ENCODE peak calls at places on chromosomes 16 and 17, in five cellular contexts. One of them, this sample, is unnamed.

GRCh38 chr17:41785091-41785875 is 1.2 kb downstream of the JUP start:
- DNase-seq in CD4-positive, alpha-beta T cell: no peak
- DNase-seq in CD8-positive, alpha-beta T cell: no peak
- DNase-seq in AG09319: no peak
- DNase-seq in uterus: no peak
- DNase-seq in this sample: no peak

GRCh38 chr17:71361691-71362450 is 758.9 kb upstream of the SOX9 start:
- DNase-seq in CD4-positive, alpha-beta T cell: no peak
- DNase-seq in CD8-positive, alpha-beta T cell: no peak
- DNase-seq in AG09319: no peak
- DNase-seq in uterus: no peak
- DNase-seq in this sample: no peak

GRCh38 chr16:19166500-19166899 is 1.5 kb upstream of the SYT17 start:
- DNase-seq in CD4-positive, alpha-beta T cell: no peak
- DNase-seq in CD8-positive, alpha-beta T cell: no peak
- DNase-seq in AG09319: no peak
- DNase-seq in uterus: no peak
- DNase-seq in this sample: no peak

GRCh38 chr16:27505297-27506236 is 44.1 kb downstream of the GTF3C1 start:
- DNase-seq in CD4-positive, alpha-beta T cell: no peak
- DNase-seq in CD8-positive, alpha-beta T cell: no peak
- DNase-seq in AG09319: no peak
- DNase-seq in uterus: no peak
- DNase-seq in this sample: no peak

GRCh38 chr17:51045616-51046526 is 74.8 kb downstream of the SPAG9 start:
- DNase-seq in CD4-positive, alpha-beta T cell: no peak
- DNase-seq in CD8-positive, alpha-beta T cell: no peak
- DNase-seq in AG09319: no peak
- DNase-seq in uterus: no peak
- DNase-seq in this sample: no peak

GRCh38 chr16:78770353-78771091 is 671.1 kb downstream of the WWOX start:
- DNase-seq in CD4-positive, alpha-beta T cell: peak
- DNase-seq in CD8-positive, alpha-beta T cell: peak
- DNase-seq in AG09319: no peak
- DNase-seq in uterus: peak
- DNase-seq in this sample: peak

GRCh38 chr16:86029131-86029741 is 130.3 kb downstream of the IRF8 start:
- DNase-seq in CD4-positive, alpha-beta T cell: no peak
- DNase-seq in CD8-positive, alpha-beta T cell: no peak
- DNase-seq in AG09319: peak
- DNase-seq in uterus: no peak
- DNase-seq in this sample: no peak

GRCh38 chr16:87145181-87146176 is 171.7 kb downstream of the C16orf95 start:
- DNase-seq in CD4-positive, alpha-beta T cell: no peak
- DNase-seq in CD8-positive, alpha-beta T cell: no peak
- DNase-seq in AG09319: no peak
- DNase-seq in uterus: no peak
- DNase-seq in this sample: no peak

GRCh38 chr17:50893183-50893993 is 27.2 kb upstream of the TOB1 start:
- DNase-seq in CD4-positive, alpha-beta T cell: peak
- DNase-seq in CD8-positive, alpha-beta T cell: no peak
- DNase-seq in AG09319: no peak
- DNase-seq in uterus: peak
- DNase-seq in this sample: no peak

GRCh38 chr17:79563237-79564013 is 47.4 kb downstream of the RBFOX3 start:
- DNase-seq in CD4-positive, alpha-beta T cell: no peak
- DNase-seq in CD8-positive, alpha-beta T cell: no peak
- DNase-seq in AG09319: no peak
- DNase-seq in uterus: no peak
- DNase-seq in this sample: no peak

GRCh38 chr17:57440522-57441269 is 184.4 kb downstream of the MSI2 start:
- DNase-seq in CD4-positive, alpha-beta T cell: peak
- DNase-seq in CD8-positive, alpha-beta T cell: peak
- DNase-seq in AG09319: no peak
- DNase-seq in uterus: peak
- DNase-seq in this sample: no peak

GRCh38 chr16:11004957-11005610 is 60.7 kb downstream of the CLEC16A start:
- DNase-seq in CD4-positive, alpha-beta T cell: no peak
- DNase-seq in CD8-positive, alpha-beta T cell: no peak
- DNase-seq in AG09319: no peak
- DNase-seq in uterus: no peak
- DNase-seq in this sample: no peak

GRCh38 chr17:65985571-65985970 is 206.4 kb downstream of the CEP112 start:
- DNase-seq in CD4-positive, alpha-beta T cell: no peak
- DNase-seq in CD8-positive, alpha-beta T cell: no peak
- DNase-seq in AG09319: no peak
- DNase-seq in uterus: no peak
- DNase-seq in this sample: no peak

GRCh38 chr16:23500212-23500865 is 10.0 kb downstream of the GGA2 start:
- DNase-seq in CD4-positive, alpha-beta T cell: no peak
- DNase-seq in CD8-positive, alpha-beta T cell: no peak
- DNase-seq in AG09319: no peak
- DNase-seq in uterus: no peak
- DNase-seq in this sample: no peak

GRCh38 chr16:4733747-4734062 is 366 bp downstream of the ANKS3 start:
- DNase-seq in CD4-positive, alpha-beta T cell: no peak
- DNase-seq in CD8-positive, alpha-beta T cell: peak
- DNase-seq in AG09319: no peak
- DNase-seq in uterus: no peak
- DNase-seq in this sample: no peak

GRCh38 chr16:12255919-12256665 is 279.6 kb downstream of the SNX29 start:
- DNase-seq in CD4-positive, alpha-beta T cell: no peak
- DNase-seq in CD8-positive, alpha-beta T cell: no peak
- DNase-seq in AG09319: no peak
- DNase-seq in uterus: no peak
- DNase-seq in this sample: no peak

DNA sequence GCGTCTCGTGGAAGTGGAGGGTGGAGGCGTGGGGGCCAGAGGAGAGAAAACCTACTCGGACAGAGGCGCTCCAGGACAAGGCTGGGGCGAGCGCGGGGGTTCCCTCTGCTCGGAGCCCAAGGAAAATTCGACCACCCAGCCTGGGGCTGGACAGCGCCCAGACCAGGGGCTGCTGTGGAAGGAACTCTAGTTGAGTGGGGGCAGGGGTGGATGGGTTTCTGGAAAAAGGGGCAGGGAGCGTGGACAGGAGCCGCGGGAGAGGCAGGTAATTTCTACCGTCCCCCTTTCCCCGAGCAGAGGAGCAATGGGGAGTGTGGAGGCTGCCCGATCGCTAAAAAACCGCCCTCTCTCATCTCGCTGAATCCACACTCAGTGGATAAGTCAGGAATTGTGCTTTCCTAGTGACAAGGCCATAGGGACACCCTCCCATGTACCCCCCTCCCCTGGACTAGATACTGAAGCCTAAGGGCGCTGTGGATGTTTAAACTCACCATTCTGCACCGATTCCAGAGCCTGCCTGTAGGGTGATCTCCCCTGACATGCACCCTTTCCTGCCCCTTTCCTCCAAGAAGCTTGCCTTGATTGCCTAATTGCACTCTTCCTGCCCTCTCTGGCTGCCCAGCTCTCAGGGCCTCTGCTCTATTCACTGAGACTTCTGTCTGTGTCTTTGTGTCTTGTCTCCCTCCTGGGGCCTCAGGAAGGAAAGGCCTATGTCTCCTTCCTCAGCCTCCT is 90.7 kb upstream of the TMEM97 start:
- DNase-seq in CD4-positive, alpha-beta T cell: no peak
- DNase-seq in CD8-positive, alpha-beta T cell: no peak
- DNase-seq in AG09319: no peak
- DNase-seq in uterus: no peak
- DNase-seq in this sample: no peak
- TF ChIP-seq CTCF in CD4-positive, alpha-beta T cell: no peak
- TF ChIP-seq CTCF in CD8-positive, alpha-beta T cell: no peak
- TF ChIP-seq CTCF in AG09319: no peak
- TF ChIP-seq CTCF in uterus: no peak
- TF ChIP-seq CTCF in this sample: no peak

GRCh38 chr17:69486779-69487637 is 72.5 kb downstream of the MAP2K6 start:
- DNase-seq in CD4-positive, alpha-beta T cell: no peak
- DNase-seq in CD8-positive, alpha-beta T cell: no peak
- DNase-seq in AG09319: no peak
- DNase-seq in uterus: no peak
- DNase-seq in this sample: no peak

GRCh38 chr17:69489303-69489702 is 74.8 kb downstream of the MAP2K6 start:
- DNase-seq in CD4-positive, alpha-beta T cell: no peak
- DNase-seq in CD8-positive, alpha-beta T cell: no peak
- DNase-seq in AG09319: no peak
- DNase-seq in uterus: no peak
- DNase-seq in this sample: no peak

DNA sequence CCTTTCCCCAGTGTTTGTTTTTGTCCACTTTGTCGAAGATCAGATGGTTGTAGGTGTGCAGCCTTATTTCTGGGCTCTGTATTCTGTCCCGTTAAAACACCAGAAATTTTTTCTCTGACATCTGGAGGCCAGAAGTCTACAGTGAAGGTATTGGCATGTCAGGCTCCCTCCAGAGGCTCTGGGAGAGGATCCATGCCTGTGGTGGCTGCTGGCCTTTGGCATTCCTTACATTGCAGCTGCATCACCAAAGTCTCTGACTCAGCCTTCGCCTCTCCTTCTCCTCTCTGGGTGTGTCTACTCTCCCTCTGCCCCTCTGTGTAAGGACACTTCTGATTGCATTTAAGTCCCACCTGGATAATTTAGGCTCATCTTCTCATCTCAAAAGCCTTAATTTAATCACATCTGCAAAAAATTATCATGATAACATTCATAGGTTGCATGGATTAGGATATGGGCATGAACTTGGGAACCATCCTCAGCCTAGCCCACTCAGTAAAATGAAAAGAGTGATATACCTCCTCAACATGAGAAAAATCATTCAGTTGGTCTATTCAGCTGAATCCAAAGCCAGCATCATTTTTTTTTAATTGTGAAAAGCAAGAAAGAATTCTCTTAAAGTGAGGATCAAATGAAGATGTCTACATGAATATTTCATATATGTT is 78.0 kb downstream of the MAP2K6 start:
- DNase-seq in CD4-positive, alpha-beta T cell: no peak
- DNase-seq in CD8-positive, alpha-beta T cell: no peak
- DNase-seq in AG09319: peak
- DNase-seq in uterus: no peak
- DNase-seq in this sample: no peak
- TF ChIP-seq CTCF in CD4-positive, alpha-beta T cell: no peak
- TF ChIP-seq CTCF in CD8-positive, alpha-beta T cell: no peak
- TF ChIP-seq CTCF in AG09319: no peak
- TF ChIP-seq CTCF in uterus: no peak
- TF ChIP-seq CTCF in this sample: no peak

DNA sequence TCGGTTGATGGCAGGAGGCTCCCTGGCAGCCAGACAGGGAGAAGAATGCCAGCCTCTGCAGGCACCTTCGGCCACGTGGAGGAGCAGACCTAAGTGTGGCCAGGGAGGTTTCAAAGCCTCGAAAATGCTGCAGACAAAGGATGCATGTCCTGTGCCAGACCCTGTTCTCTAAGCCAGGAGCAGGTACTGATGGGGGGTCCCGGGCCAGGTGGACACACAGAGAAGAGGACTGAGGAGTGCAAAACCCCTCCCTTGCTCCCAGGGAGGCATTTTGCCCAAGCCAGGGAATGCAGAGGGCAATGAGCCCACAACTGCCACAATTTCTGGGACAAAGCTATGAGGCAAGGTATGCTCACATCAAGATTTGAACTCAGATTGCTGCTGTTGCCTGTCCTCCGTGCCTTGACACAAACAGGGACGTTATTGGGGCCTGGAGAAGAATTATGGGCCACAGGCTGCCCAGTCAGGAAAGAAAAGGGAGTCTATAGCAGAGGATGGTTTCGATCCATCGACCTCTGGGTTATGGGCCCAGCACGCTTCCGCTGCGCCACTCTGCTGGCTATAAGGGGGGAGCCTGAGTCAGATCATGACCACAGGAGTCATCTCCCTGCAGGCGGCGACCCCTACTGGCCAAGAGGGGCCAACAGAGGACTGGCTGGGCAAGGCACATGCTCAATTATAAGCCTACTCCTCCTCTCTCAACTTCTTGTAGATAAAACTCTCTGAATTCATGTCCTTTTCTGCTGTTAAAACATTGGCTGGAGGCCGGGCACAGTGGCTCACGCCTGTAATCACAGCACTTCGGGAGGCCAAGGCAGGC is 25.1 kb upstream of the FOXK2 start:
- DNase-seq in CD4-positive, alpha-beta T cell: peak
- DNase-seq in CD8-positive, alpha-beta T cell: peak
- DNase-seq in AG09319: peak
- DNase-seq in uterus: peak
- DNase-seq in this sample: peak
- TF ChIP-seq CTCF in CD4-positive, alpha-beta T cell: peak
- TF ChIP-seq CTCF in CD8-positive, alpha-beta T cell: peak
- TF ChIP-seq CTCF in AG09319: peak
- TF ChIP-seq CTCF in uterus: peak
- TF ChIP-seq CTCF in this sample: no peak

GRCh38 chr17:67238976-67239375 is 6.0 kb downstream of the HELZ start:
- DNase-seq in CD4-positive, alpha-beta T cell: no peak
- DNase-seq in CD8-positive, alpha-beta T cell: no peak
- DNase-seq in AG09319: no peak
- DNase-seq in uterus: no peak
- DNase-seq in this sample: no peak

GRCh38 chr17:67241719-67242341 is 3.2 kb downstream of the HELZ start:
- DNase-seq in CD4-positive, alpha-beta T cell: no peak
- DNase-seq in CD8-positive, alpha-beta T cell: no peak
- DNase-seq in AG09319: no peak
- DNase-seq in uterus: no peak
- DNase-seq in this sample: no peak

GRCh38 chr17:67243284-67243683 is 1.7 kb downstream of the HELZ start:
- DNase-seq in CD4-positive, alpha-beta T cell: no peak
- DNase-seq in CD8-positive, alpha-beta T cell: no peak
- DNase-seq in AG09319: no peak
- DNase-seq in uterus: no peak
- DNase-seq in this sample: no peak

GRCh38 chr17:67244621-67245072 is 349 bp downstream of the HELZ start:
- DNase-seq in CD4-positive, alpha-beta T cell: no peak
- DNase-seq in CD8-positive, alpha-beta T cell: no peak
- DNase-seq in AG09319: no peak
- DNase-seq in uterus: peak
- DNase-seq in this sample: no peak

DNA sequence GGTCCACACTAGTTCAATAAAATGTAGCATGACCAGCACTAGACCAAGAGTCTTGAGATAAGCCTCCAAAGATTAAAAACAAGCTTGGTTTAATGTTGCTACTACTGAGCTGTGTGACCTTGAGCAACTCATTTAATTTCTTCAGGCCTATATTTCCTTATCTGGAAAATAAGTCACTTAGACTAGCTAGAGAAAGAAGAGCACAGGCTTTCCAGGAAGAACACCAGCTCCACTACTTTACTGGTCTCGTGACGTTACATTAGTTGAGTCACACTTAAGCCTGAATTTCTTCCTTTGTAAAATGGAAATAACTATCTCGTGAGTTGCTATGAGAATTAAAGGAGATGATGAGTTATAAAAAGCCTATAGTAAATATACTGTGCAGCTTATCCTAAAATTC is 5.4 kb downstream of the HELZ start:
- DNase-seq in CD4-positive, alpha-beta T cell: no peak
- DNase-seq in CD8-positive, alpha-beta T cell: no peak
- DNase-seq in AG09319: no peak
- DNase-seq in uterus: no peak
- DNase-seq in this sample: no peak
- TF ChIP-seq CTCF in CD4-positive, alpha-beta T cell: no peak
- TF ChIP-seq CTCF in CD8-positive, alpha-beta T cell: no peak
- TF ChIP-seq CTCF in AG09319: no peak
- TF ChIP-seq CTCF in uterus: no peak
- TF ChIP-seq CTCF in this sample: no peak

This sample was measured in omental fat pad.